ENCODE peak calls at places on chromosomes 13 and 19, in ten cellular contexts. Q is hypothalamus, A is endothelial cell, E is psoas muscle, Y is SK-N-SH, Z is EL, K is mucosa of gallbladder, X is OCI-M1, O is left colon, S is NCI-H1092 treated with DMSO at 0.1 percent for 48 hours. W is an unnamed sample.

GRCh38 chr19:2167896-2168618 is 4.3 kb downstream of the DOT1L start:
- DNase-seq in O (peak), X (peak), S (no peak), Q (peak), Z (peak), Y (no peak), K (peak), A (no peak), E (peak), W (no peak)

GRCh38 chr13:33645591-33646554 is 172.1 kb upstream of the RFC3 start:
- DNase-seq in K (no peak), A (no peak), E (no peak), Z (no peak), S (no peak), Q (no peak), X (no peak), O (no peak), Y (no peak), W (no peak)

GRCh38 chr19:5987077-5987818 is 9.3 kb upstream of the RANBP3 start:
- DNase-seq in X (peak), Q (peak), O (peak), Y (peak), S (peak), K (peak), Z (peak), A (peak), E (peak), W (peak)

GRCh38 chr13:100825551-100825950 is 151.0 kb upstream of the TMTC4 start:
- DNase-seq in X (no peak), A (no peak), Q (no peak), Y (no peak), K (no peak), Z (no peak), O (no peak), S (no peak), E (no peak), W (no peak)

GRCh38 chr13:29339386-29340272 is 255.9 kb downstream of the SLC7A1 start:
- DNase-seq in Y (no peak), Q (no peak), S (no peak), E (no peak), O (no peak), Z (no peak), K (no peak), A (no peak), X (no peak), W (no peak)

GRCh38 chr19:21148681-21149080 is 6.8 kb downstream of the ZNF431 start:
- DNase-seq in E (no peak), K (no peak), Y (no peak), O (no peak), S (no peak), X (no peak), A (no peak), Q (no peak), Z (no peak), W (no peak)

GRCh38 chr13:102901056-102901455 is 55.2 kb downstream of the ERCC5 start:
- DNase-seq in S (no peak), Q (no peak), E (no peak), O (no peak), K (no peak), Z (no peak), A (no peak), Y (no peak), X (no peak), W (no peak)

GRCh38 chr13:30615851-30616311 is 1.8 kb upstream of the USPL1 start:
- DNase-seq in K (no peak), X (peak), A (no peak), Y (peak), Z (peak), O (no peak), E (no peak), S (peak), Q (no peak), W (no peak)

GRCh38 chr19:11035441-11036377 is 53.6 kb upstream of the LDLR start:
- DNase-seq in X (peak), K (peak), Y (peak), Z (peak), O (peak), S (peak), A (peak), Q (peak), E (peak), W (peak)

GRCh38 chr13:66364346-66364745 is 865.8 kb downstream of the PCDH9 start:
- DNase-seq in Z (no peak), K (no peak), A (no peak), O (no peak), E (no peak), Q (no peak), S (no peak), X (no peak), Y (no peak), W (no peak)

GRCh38 chr19:31085125-31085524 is 264.1 kb downstream of the TSHZ3 start:
- DNase-seq in Z (no peak), A (no peak), Y (no peak), K (no peak), E (no peak), S (no peak), O (no peak), X (no peak), Q (no peak), W (no peak)

W was measured in DMS79.